ENCODE peak calls at places on chromosomes 2 and 18, in seven cellular contexts. U, A, Q, C, S, Y and I are unnamed samples.

GRCh38 chr2:196170202-196170680 is 1.1 kb downstream of the STK17B start:
- DNase-seq in U (peak), A (peak), Q (no peak), C (no peak), S (peak), Y (no peak), I (peak)

GRCh38 chr18:9596257-9596656 is 18.1 kb downstream of the PPP4R1 start:
- DNase-seq in U (no peak), A (no peak), Q (no peak), C (no peak), S (no peak), Y (no peak), I (no peak)

GRCh38 chr2:161414385-161415040 is 1.6 kb upstream of the TBR1 start:
- DNase-seq in U (peak), A (peak), Q (peak), C (no peak), S (peak), Y (no peak), I (no peak)

GRCh38 chr2:207093234-207093633 is 72.5 kb downstream of the KLF7 start:
- DNase-seq in U (no peak), A (no peak), Q (no peak), C (no peak), S (no peak), Y (no peak), I (no peak)

GRCh38 chr2:27738349-27739057 is 33.0 kb upstream of the MRPL33 start:
- DNase-seq in U (peak), A (no peak), Q (no peak), C (no peak), S (no peak), Y (no peak), I (no peak)

GRCh38 chr2:172288603-172289002 is 138.8 kb upstream of the ITGA6 start:
- DNase-seq in U (no peak), A (no peak), Q (no peak), C (peak), S (no peak), Y (no peak), I (no peak)

GRCh38 chr18:34709631-34710429 is at the start of gene DTNA:
- DNase-seq in U (no peak), A (peak), Q (no peak), C (no peak), S (no peak), Y (no peak), I (no peak)

GRCh38 chr18:9575558-9575957 is 38.8 kb downstream of the PPP4R1 start:
- DNase-seq in U (peak), A (peak), Q (peak), C (peak), S (peak), Y (no peak), I (peak)

GRCh38 chr2:128750328-128751165 is 431.9 kb upstream of the HS6ST1 start:
- DNase-seq in U (no peak), A (no peak), Q (no peak), C (no peak), S (no peak), Y (no peak), I (no peak)

GRCh38 chr2:172452845-172453244 is 25.5 kb downstream of the ITGA6 start:
- DNase-seq in U (no peak), A (no peak), Q (no peak), C (no peak), S (no peak), Y (no peak), I (no peak)

GRCh38 chr2:202588647-202589581 is 45.9 kb upstream of the FAM117B start:
- DNase-seq in U (peak), A (peak), Q (peak), C (peak), S (peak), Y (peak), I (peak)

GRCh38 chr2:3575534-3576324 is 669 bp downstream of the RPS7 start:
- DNase-seq in U (no peak), A (peak), Q (no peak), C (no peak), S (peak), Y (no peak), I (no peak)

GRCh38 chr2:58044145-58044544 is 2.5 kb upstream of the VRK2 start:
- DNase-seq in U (no peak), A (no peak), Q (no peak), C (no peak), S (no peak), Y (no peak), I (no peak)

GRCh38 chr2:200862532-200863000 is 1.9 kb downstream of the CLK1 start:
- DNase-seq in U (peak), A (peak), Q (no peak), C (no peak), S (no peak), Y (peak), I (no peak)

GRCh38 chr18:58584219-58585127 is 44.4 kb downstream of the ALPK2 start:
- DNase-seq in U (no peak), A (no peak), Q (no peak), C (no peak), S (no peak), Y (no peak), I (no peak)

GRCh38 chr18:26429535-26429934 is 118.8 kb downstream of the KCTD1 start:
- DNase-seq in U (peak), A (peak), Q (peak), C (peak), S (no peak), Y (no peak), I (no peak)

GRCh38 chr2:230987137-230988020 is 8.5 kb upstream of the SPATA3 start:
- DNase-seq in U (peak), A (peak), Q (peak), C (peak), S (peak), Y (no peak), I (peak)

GRCh38 chr18:3444954-3445353 is 5.0 kb upstream of the TGIF1 start:
- DNase-seq in U (no peak), A (no peak), Q (no peak), C (no peak), S (no peak), Y (no peak), I (no peak)

GRCh38 chr2:86518498-86518897 is 44.7 kb downstream of the CHMP3 start:
- DNase-seq in U (peak), A (peak), Q (no peak), C (no peak), S (no peak), Y (no peak), I (peak)

GRCh38 chr2:112021781-112022231 is 33.3 kb upstream of the TMEM87B start:
- DNase-seq in U (no peak), A (no peak), Q (no peak), C (no peak), S (peak), Y (no peak), I (no peak)

GRCh38 chr2:225660262-225661091 is 261.0 kb downstream of the NYAP2 start:
- DNase-seq in U (peak), A (peak), Q (peak), C (peak), S (peak), Y (peak), I (peak)

GRCh38 chr18:26091047-26091630 is 726 bp upstream of the SS18 start:
- DNase-seq in U (peak), A (no peak), Q (no peak), C (peak), S (no peak), Y (peak), I (peak)

GRCh38 chr2:42567806-42568429 is 514 bp upstream of the MTA3 start:
- DNase-seq in U (peak), A (no peak), Q (peak), C (no peak), S (no peak), Y (peak), I (no peak)

GRCh38 chr18:3703732-3704176 is 253.8 kb downstream of the TGIF1 start:
- DNase-seq in U (peak), A (peak), Q (peak), C (peak), S (peak), Y (no peak), I (peak)

GRCh38 chr18:40882468-40882867 is 1072.6 kb upstream of the PIK3C3 start:
- DNase-seq in U (no peak), A (no peak), Q (no peak), C (no peak), S (no peak), Y (no peak), I (no peak)

GRCh38 chr2:67476808-67477790 is 80.0 kb downstream of the ETAA1 start:
- DNase-seq in U (peak), A (peak), Q (no peak), C (peak), S (peak), Y (no peak), I (peak)

GRCh38 chr2:61549546-61549945 is 11.4 kb upstream of the XPO1 start:
- DNase-seq in U (no peak), A (peak), Q (no peak), C (no peak), S (no peak), Y (no peak), I (no peak)

GRCh38 chr18:75226956-75227316 is 16.3 kb downstream of the TSHZ1 start:
- DNase-seq in U (no peak), A (no peak), Q (no peak), C (no peak), S (no peak), Y (no peak), I (no peak)

GRCh38 chr18:79203017-79203605 is 133.9 kb downstream of the ATP9B start:
- DNase-seq in U (no peak), A (no peak), Q (no peak), C (peak), S (no peak), Y (no peak), I (no peak)

GRCh38 chr2:78979380-78980238 is 45.9 kb upstream of the REG3G start:
- DNase-seq in U (peak), A (peak), Q (peak), C (no peak), S (peak), Y (no peak), I (no peak)

GRCh38 chr18:44869533-44869932 is 188.8 kb downstream of the SETBP1 start:
- DNase-seq in U (no peak), A (no peak), Q (no peak), C (no peak), S (no peak), Y (no peak), I (no peak)

GRCh38 chr2:12915792-12916191 is 199.1 kb downstream of the TRIB2 start:
- DNase-seq in U (no peak), A (no peak), Q (no peak), C (no peak), S (no peak), Y (no peak), I (no peak)

GRCh38 chr18:62131305-62131909 is 55.4 kb downstream of the PIGN start:
- DNase-seq in U (peak), A (peak), Q (peak), C (peak), S (peak), Y (peak), I (peak)

GRCh38 chr2:74576151-74576755 is 21.7 kb downstream of the DOK1 start:
- DNase-seq in U (no peak), A (no peak), Q (no peak), C (no peak), S (no peak), Y (no peak), I (peak)

GRCh38 chr2:171391532-171391931 is 42.3 kb downstream of the METTL8 start:
- DNase-seq in U (no peak), A (no peak), Q (no peak), C (no peak), S (no peak), Y (no peak), I (no peak)

GRCh38 chr2:173851256-173851655 is 113.9 kb downstream of the SP3 start:
- DNase-seq in U (no peak), A (peak), Q (no peak), C (no peak), S (no peak), Y (no peak), I (no peak)

GRCh38 chr18:8121942-8122480 is 487.2 kb upstream of the RAB12 start:
- DNase-seq in U (no peak), A (no peak), Q (no peak), C (peak), S (no peak), Y (no peak), I (no peak)

DNA sequence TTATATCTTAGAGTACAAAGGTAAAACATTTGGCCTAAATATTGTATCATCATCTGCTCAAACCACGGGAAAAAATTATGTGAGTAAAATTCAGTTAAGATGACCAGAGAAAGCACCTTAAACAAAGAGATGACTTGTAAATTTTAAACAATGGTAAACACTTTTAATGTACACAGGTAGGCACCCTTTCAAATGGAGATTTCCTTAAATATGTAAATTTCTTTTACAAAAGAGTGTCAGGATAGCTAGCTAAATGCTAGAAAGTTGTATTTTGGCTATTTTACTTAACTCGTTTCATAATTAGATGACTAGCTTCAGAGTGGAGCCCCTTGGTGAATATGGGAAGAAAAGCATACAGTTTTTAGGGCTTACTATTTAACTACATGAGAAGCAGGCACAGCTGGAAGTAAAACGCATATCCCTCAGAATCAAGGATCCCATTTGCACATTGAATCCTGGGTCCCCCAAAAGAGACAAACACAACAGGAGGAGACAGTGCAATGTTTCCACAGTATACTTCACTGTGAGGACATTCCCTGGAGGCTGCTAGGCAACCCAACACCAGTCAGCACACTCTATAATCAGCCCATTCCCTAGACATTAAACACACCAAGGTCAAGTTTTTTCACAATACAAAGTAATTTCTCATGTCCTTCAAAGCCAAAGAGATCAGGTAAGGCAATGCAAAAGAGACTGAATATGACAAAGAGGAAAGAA is 1154.4 kb downstream of the DPP10 start:
- DNase-seq in U (no peak), A (no peak), Q (no peak), C (no peak), S (no peak), Y (no peak), I (no peak)
- TF ChIP-seq JUND in U (no peak), A (no peak), Q (no peak), C (no peak), S (no peak), Y (no peak), I (no peak)

GRCh38 chr2:660477-661214 is 16.6 kb downstream of the TMEM18 start:
- DNase-seq in U (no peak), A (no peak), Q (peak), C (no peak), S (no peak), Y (no peak), I (no peak)
- TF ChIP-seq JUND in U (no peak), A (no peak), Q (no peak), C (no peak), S (no peak), Y (no peak), I (no peak)

GRCh38 chr18:50986360-50987087 is 18.7 kb downstream of the ELAC1 start:
- DNase-seq in U (no peak), A (no peak), Q (no peak), C (no peak), S (no peak), Y (no peak), I (no peak)
- TF ChIP-seq JUND in U (no peak), A (peak), Q (no peak), C (no peak), S (no peak), Y (no peak), I (no peak)

GRCh38 chr2:30073523-30073922 is 73.3 kb upstream of the YPEL5 start:
- DNase-seq in U (no peak), A (no peak), Q (no peak), C (no peak), S (no peak), Y (no peak), I (no peak)

GRCh38 chr2:30068067-30068466 is 78.7 kb upstream of the YPEL5 start:
- DNase-seq in U (no peak), A (no peak), Q (no peak), C (no peak), S (no peak), Y (no peak), I (no peak)

GRCh38 chr2:30074023-30074422 is 72.8 kb upstream of the YPEL5 start:
- DNase-seq in U (no peak), A (no peak), Q (peak), C (no peak), S (no peak), Y (no peak), I (no peak)

GRCh38 chr2:30072250-30072842 is 74.5 kb upstream of the YPEL5 start:
- DNase-seq in U (peak), A (peak), Q (peak), C (peak), S (peak), Y (peak), I (peak)
- TF ChIP-seq JUND in U (no peak), A (no peak), Q (no peak), C (no peak), S (no peak), Y (no peak), I (no peak)

DNA sequence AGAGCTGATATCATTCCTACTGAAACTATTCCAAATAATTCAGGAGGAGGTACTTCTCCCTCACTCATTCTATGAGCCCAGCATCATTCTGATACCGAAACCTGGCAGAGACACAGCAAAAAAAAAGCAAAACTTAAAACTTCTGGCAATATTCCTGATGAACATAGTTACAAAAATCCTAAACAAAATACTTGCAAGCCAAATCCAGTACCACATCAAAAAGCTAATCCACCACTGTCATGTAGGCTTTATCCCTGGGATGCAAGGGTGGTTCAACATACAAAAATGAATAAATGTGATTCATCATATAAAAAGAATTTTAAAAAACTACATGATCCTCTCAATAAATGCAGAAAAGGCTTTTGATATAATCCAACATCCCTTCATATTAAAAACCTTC is 1397.5 kb upstream of the DDX18 start:
- DNase-seq in U (no peak), A (no peak), Q (no peak), C (no peak), S (no peak), Y (no peak), I (no peak)
- TF ChIP-seq JUND in U (no peak), A (no peak), Q (no peak), C (no peak), S (no peak), Y (no peak), I (no peak)

GRCh38 chr2:60058781-60059180 is 494.7 kb downstream of the BCL11A start:
- DNase-seq in U (no peak), A (no peak), Q (no peak), C (no peak), S (no peak), Y (no peak), I (no peak)
- TF ChIP-seq JUND in U (no peak), A (no peak), Q (no peak), C (no peak), S (no peak), Y (no peak), I (no peak)

GRCh38 chr2:84781942-84782716 is 98.8 kb downstream of the TRABD2A start:
- DNase-seq in U (no peak), A (no peak), Q (no peak), C (peak), S (no peak), Y (no peak), I (no peak)
- TF ChIP-seq JUND in U (no peak), A (no peak), Q (no peak), C (no peak), S (no peak), Y (no peak), I (no peak)

DNA sequence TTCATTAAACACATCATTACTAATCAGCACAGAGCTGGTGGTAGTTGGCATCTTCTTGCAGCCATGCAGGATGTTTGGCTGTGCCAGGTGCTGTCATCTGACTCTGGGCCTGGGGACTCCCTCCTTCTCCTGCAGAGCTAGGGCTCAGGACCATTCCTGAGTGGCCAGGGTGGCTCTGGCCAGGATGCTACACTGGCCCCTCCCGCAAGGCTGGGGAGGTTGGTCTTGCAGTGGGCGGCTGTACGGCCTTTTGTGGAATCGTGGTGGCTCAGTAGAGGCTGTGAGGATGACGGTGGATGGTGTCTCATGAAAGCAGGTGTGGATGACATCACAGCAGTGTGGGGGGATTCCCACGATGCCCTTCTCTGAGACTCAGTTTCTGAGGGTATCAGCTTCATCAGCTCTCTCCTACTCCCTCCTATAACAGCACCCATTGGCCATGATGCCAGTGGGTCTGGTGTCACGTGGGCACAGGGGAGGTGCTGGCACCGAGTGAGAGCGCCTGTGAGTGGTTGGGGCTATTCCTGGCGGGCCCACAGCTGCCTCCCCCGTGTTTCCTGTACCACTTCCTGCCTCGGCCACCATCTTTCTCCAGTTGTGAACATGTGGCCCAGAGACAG is 144.1 kb upstream of the HDAC4 start:
- DNase-seq in U (no peak), A (no peak), Q (no peak), C (no peak), S (no peak), Y (no peak), I (no peak)
- TF ChIP-seq JUND in U (no peak), A (no peak), Q (no peak), C (no peak), S (no peak), Y (no peak), I (no peak)

GRCh38 chr2:238945433-238946150 is 97.7 kb downstream of the TWIST2 start:
- DNase-seq in U (peak), A (no peak), Q (peak), C (peak), S (peak), Y (no peak), I (no peak)
- TF ChIP-seq JUND in U (no peak), A (no peak), Q (no peak), C (no peak), S (no peak), Y (no peak), I (no peak)

GRCh38 chr2:189835855-189836558 is 51.8 kb downstream of the PMS1 start:
- DNase-seq in U (no peak), A (no peak), Q (no peak), C (no peak), S (no peak), Y (no peak), I (no peak)
- TF ChIP-seq JUND in U (no peak), A (no peak), Q (no peak), C (no peak), S (no peak), Y (no peak), I (no peak)